ENCODE peak calls at places on chromosomes 6 and 20, in four cellular contexts. F is WTC11, Y is K562, H is HepG2. A is an unnamed sample.

GRCh38 chr6:31585531-31585930 is 546 bp upstream of the LST1 start:
- DNase-seq in F (peak), H (peak), Y (peak), A (peak)

GRCh38 chr6:43308101-43308989 is at the start of gene CRIP3:
- DNase-seq in F (peak), H (no peak), Y (peak), A (no peak)

GRCh38 chr6:26412225-26412624 is 10.2 kb downstream of the BTN3A1 start:
- DNase-seq in H (no peak), Y (no peak), F (no peak), A (no peak)

GRCh38 chr6:105733556-105734162 is 330.8 kb upstream of the PREP start:
- DNase-seq in Y (peak), H (peak), F (no peak), A (no peak)

GRCh38 chr20:54223751-54224150 is 15.9 kb downstream of the PFDN4 start:
- DNase-seq in Y (no peak), H (no peak), F (no peak), A (no peak)

GRCh38 chr20:24934101-24934661 is 14.9 kb upstream of the CST7 start:
- DNase-seq in Y (no peak), H (no peak), F (no peak), A (no peak)

GRCh38 chr20:10040070-10040970 is 5.5 kb downstream of the ANKEF1 start:
- DNase-seq in F (no peak), H (peak), Y (no peak), A (no peak)

GRCh38 chr20:35721219-35721618 is 20.8 kb downstream of the RBM39 start:
- DNase-seq in F (no peak), H (no peak), Y (no peak), A (no peak)

GRCh38 chr20:48631114-48632016 is 196.4 kb downstream of the PREX1 start:
- DNase-seq in F (no peak), Y (no peak), H (no peak), A (no peak)

GRCh38 chr6:104505838-104506237 is 353.9 kb downstream of the HACE1 start:
- DNase-seq in H (no peak), Y (no peak), F (no peak), A (no peak)

GRCh38 chr6:42520786-42521607 is 42.8 kb upstream of the UBR2 start:
- DNase-seq in Y (no peak), H (no peak), F (no peak), A (no peak)

GRCh38 chr6:155013457-155013876 is 18.4 kb downstream of the TIAM2 start:
- DNase-seq in Y (no peak), F (no peak), H (no peak), A (no peak)

GRCh38 chr20:6654490-6655247 is 112.8 kb upstream of the BMP2 start:
- DNase-seq in Y (no peak), F (no peak), H (no peak), A (no peak)

GRCh38 chr6:106510090-106510970 is 119.0 kb downstream of the RTN4IP1 start:
- DNase-seq in Y (peak), H (peak), F (peak), A (peak)

GRCh38 chr6:4388675-4389074 is 253.3 kb upstream of the ECI2 start:
- DNase-seq in Y (no peak), F (peak), H (no peak), A (no peak)

GRCh38 chr6:35086636-35087360 is 54.3 kb downstream of the TCP11 start:
- DNase-seq in H (no peak), F (no peak), Y (no peak), A (no peak)

GRCh38 chr6:53605543-53606235 is 59.9 kb downstream of the KLHL31 start:
- DNase-seq in H (no peak), F (no peak), Y (no peak), A (no peak)

GRCh38 chr6:142803027-142803426 is 141.9 kb downstream of the HIVEP2 start:
- DNase-seq in F (no peak), H (no peak), Y (no peak), A (no peak)

GRCh38 chr20:32429343-32429742 is 71.2 kb downstream of the ASXL1 start:
- DNase-seq in Y (no peak), H (no peak), F (no peak), A (no peak)

GRCh38 chr6:88670369-88670768 is 293.0 kb downstream of the RNGTT start:
- DNase-seq in Y (no peak), F (no peak), H (no peak), A (no peak)

GRCh38 chr6:75830959-75831885 is 82.2 kb downstream of the MYO6 start:
- DNase-seq in F (no peak), H (no peak), Y (no peak), A (no peak)

GRCh38 chr6:148887181-148887580 is 140.4 kb downstream of the UST start:
- DNase-seq in H (no peak), F (no peak), Y (no peak), A (no peak)

GRCh38 chr20:16125810-16126209 is 447.4 kb downstream of the KIF16B start:
- DNase-seq in F (no peak), Y (no peak), H (no peak), A (no peak)

GRCh38 chr6:152595507-152595906 is 41.7 kb downstream of the SYNE1 start:
- DNase-seq in F (no peak), Y (no peak), H (peak), A (peak)

GRCh38 chr6:168137024-168137423 is 58.0 kb upstream of the FRMD1 start:
- DNase-seq in F (no peak), H (no peak), Y (no peak), A (no peak)

GRCh38 chr6:63305278-63305677 is 14.5 kb downstream of the LGSN start:
- DNase-seq in F (no peak), H (no peak), Y (no peak), A (no peak)

GRCh38 chr20:1266167-1266973 is at the start of gene SNPH:
- DNase-seq in F (peak), H (no peak), Y (peak), A (peak)

GRCh38 chr20:34110025-34111013 is 1.7 kb downstream of the EIF2S2 start:
- DNase-seq in H (peak), Y (no peak), F (no peak), A (no peak)

GRCh38 chr20:22977047-22977785 is 57.9 kb upstream of the SSTR4 start:
- DNase-seq in Y (no peak), F (no peak), H (no peak), A (no peak)

GRCh38 chr20:20668639-20669038 is 43.8 kb downstream of the RALGAPA2 start:
- DNase-seq in Y (no peak), H (no peak), F (no peak), A (no peak)

GRCh38 chr20:11719153-11719552 is 198.5 kb upstream of the BTBD3 start:
- DNase-seq in H (no peak), Y (no peak), F (peak), A (no peak)

GRCh38 chr6:33993653-33994052 is 152.2 kb downstream of the GRM4 start:
- DNase-seq in F (no peak), H (no peak), Y (no peak), A (no peak)

GRCh38 chr6:151690303-151690702 is 117.2 kb upstream of the ESR1 start:
- DNase-seq in H (no peak), Y (no peak), F (no peak), A (no peak)

GRCh38 chr20:16946097-16946496 is 197.9 kb downstream of the OTOR start:
- DNase-seq in F (no peak), H (no peak), Y (no peak), A (no peak)

GRCh38 chr20:36461600-36462439 is 79.5 kb upstream of the MYL9 start:
- DNase-seq in H (no peak), F (peak), Y (peak), A (peak)

GRCh38 chr6:134714113-134714512 is 235.8 kb downstream of the ALDH8A1 start:
- DNase-seq in F (no peak), Y (no peak), H (no peak), A (no peak)

GRCh38 chr20:19828233-19828632 is 70.2 kb downstream of the RIN2 start:
- DNase-seq in Y (no peak), H (peak), F (no peak), A (no peak)

GRCh38 chr6:130143709-130144108 is 79.0 kb downstream of the SAMD3 start:
- DNase-seq in Y (no peak), F (no peak), H (no peak), A (no peak)
- TF ChIP-seq ELF4 in Y (no peak), F (no peak), H (no peak), A (no peak)

DNA sequence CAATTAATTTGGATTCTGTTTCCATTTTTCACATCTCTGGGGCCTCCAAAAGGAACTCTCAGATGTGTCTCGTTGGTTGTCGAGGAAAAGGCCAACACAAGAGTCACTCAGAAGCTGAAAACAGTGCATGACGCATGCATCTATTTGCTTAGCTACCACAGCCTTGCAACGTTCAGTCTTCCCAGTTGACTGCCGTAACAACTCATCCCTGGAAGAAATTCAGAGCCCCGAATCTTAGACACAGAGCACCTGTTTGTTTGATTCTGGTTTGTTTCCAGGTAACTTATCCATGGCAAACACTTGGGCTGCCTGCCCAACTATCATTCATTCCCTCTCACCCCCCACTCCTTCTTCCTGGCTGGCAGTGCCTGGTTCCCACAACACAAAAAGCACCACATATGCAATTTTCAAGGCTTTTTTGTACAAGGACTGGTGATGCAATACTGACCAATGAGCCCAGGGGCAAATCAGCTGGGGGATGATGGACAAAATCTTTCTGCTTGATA is 60.5 kb downstream of the ZMYND8 start:
- DNase-seq in Y (no peak), F (no peak), H (no peak), A (no peak)
- TF ChIP-seq ELF4 in Y (no peak), F (no peak), H (no peak), A (no peak)

GRCh38 chr6:160532315-160532714 is 131.8 kb downstream of the LPA start:
- DNase-seq in H (no peak), F (no peak), Y (no peak), A (no peak)

GRCh38 chr6:160535270-160535669 is 128.8 kb downstream of the LPA start:
- DNase-seq in F (no peak), H (no peak), Y (no peak), A (no peak)

DNA sequence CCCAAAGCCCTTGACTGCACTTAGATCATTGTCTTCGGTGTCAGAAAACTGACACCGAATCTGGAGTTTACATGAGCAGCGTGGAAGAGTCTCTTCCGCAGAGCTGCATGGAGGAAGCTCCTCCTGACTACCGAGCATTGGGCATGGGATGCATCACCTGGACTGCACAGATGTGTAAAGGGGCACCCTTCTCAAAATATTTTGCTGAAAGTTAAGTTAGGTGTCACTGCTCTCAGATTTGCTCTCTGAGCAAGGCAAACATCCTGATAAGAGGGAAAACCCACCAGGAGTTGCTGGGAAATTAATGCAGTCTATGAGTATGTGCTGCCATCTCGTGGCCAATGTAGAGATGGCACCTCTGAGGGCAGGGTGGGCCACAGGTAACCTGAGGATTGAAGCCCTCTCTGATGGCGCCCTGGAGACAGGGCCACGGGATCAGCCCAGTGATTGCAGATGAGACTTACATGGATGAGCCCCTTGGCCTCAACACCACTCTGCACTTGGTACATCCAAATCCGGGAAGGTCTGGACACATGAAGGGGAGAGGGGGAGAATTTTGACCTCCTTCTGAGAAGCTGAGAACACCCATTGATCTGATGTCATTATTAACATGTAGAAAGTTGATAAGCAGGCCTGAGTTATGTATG is 129.9 kb downstream of the LPA start:
- DNase-seq in F (peak), H (peak), Y (peak), A (peak)
- TF ChIP-seq ELF4 in F (no peak), H (no peak), Y (no peak), A (no peak)

DNA sequence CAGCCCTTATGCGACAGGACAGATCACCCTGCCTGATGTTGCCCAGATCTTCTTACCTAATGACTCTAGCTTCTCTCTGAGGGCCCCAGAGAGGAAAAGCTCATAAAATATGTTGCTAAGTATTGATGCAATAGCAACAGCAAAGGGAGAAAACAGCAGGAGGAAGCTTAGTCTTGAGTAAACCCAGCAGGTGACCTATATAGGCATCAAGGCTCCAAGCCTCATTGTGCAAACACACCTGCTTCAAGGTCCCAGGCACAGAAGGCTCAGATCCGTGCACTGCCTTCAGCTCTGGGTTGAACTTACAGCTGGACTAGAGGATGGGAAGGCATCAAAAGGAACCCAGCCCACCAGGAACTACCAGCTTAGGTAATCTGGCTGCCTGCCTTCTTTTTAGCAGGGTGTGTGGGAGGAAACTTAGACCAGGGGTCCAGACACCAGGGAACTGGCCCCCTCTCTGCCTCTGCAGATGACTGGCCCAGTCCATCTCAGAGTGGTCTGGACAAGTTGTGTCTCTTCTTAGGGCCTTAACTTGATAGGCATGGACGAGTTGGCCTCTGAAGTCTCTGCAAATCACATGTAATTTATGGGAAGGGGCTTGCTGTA is 34.4 kb downstream of the TGM3 start:
- DNase-seq in Y (no peak), H (no peak), F (no peak), A (no peak)
- TF ChIP-seq ELF4 in Y (no peak), H (no peak), F (no peak), A (no peak)

GRCh38 chr20:46875059-46875458 is 19.6 kb upstream of the EYA2 start:
- DNase-seq in F (no peak), H (no peak), Y (no peak), A (no peak)

GRCh38 chr20:46870041-46870440 is 24.6 kb upstream of the EYA2 start:
- DNase-seq in H (no peak), Y (no peak), F (no peak), A (no peak)

DNA sequence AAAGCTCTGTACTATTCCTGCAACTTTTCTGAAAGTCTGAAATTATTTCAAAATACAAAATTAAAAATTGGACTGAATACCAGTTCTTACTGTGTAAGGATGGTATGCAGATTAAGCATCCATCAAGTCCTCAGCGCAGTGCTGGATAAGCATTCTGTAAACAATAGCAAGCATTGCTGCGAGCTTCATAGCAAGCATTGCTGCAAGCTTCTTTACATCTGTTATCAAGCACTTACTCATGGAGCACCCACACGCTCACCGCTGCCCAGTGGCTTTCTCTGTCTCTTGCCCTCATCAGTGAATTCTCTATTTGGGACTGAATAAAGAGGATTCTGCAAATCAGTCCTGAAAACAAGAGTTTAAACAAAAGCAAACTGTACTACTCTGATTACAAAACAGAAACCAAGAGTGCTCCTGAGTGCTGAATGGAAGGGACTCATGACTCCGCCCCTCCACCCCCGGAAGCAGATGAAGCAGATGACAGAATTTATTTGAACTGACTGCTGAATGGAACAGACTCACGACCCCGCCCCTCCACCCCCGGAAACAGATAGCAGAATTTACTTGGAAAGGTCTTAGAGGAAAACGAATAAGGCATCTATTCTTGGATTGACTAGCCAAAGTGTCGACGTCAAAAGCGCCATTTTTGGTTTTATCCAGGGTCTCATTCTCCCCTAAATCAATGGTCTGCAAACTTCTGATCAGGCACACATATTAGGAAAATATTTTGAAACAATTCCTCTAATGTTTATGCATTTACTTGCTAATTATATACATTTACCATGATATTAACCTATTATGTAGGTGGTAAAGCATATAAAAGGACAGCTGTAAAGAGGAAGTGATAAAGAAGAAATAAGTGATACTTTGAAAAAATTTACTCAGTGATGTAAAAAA is 22.1 kb upstream of the EYA2 start:
- DNase-seq in F (no peak), Y (peak), H (no peak), A (no peak)
- TF ChIP-seq ELF4 in F (no peak), Y (no peak), H (no peak), A (no peak)

DNA sequence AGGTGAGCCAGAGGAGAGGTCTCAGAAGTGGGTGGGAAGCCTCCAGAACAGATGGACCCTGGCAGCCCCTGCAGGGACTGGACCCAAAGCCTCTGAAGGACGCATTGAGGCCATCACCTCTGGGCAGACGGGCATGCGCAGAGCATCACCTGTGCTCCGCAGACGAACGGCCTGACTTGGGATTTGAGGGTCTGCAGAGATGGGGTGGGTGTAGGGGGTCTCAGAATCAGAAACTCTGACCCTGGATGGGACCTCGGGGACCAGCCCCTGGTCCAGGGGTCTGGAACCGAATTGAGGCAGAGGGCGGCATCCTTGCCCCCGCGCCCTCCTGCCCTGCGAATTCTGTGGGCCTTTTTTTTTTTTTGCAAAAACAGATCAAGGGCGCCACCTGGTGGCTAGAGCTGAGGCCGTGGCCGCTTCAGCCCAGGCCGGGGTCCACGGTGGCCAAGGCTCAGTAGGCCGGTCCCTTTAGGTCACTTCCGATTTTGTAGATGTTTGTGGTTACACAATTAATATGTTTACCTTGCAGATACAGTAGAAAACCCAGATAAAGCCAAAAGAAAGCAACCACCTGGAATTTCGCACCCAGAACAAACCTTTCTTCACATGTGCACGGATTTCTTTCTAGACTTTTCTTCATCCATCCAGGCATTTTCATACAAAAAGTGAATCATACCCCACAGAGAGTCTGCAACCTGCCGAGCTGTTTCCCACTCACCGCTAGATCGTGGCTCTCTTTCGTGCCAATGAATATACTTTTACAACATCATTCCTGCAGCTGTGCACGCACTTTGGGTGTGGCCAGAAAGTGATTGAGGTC is 25.9 kb downstream of the ZBP1 start:
- DNase-seq in H (peak), Y (peak), F (peak), A (peak)
- TF ChIP-seq ELF4 in H (no peak), Y (no peak), F (no peak), A (no peak)